ENCODE peak calls at places on chromosomes 16 and 17, in seven cellular contexts. Q, A, I, P, N, B and M are unnamed samples.
A peak's percentile ranks its signal among the peaks of the same experiment; 100 is the strongest.

GRCh38 chr17:75124041-75124818 is 7.3 kb downstream of the NT5C start:
- DNase-seq in A (no peak), B (peak; percentile 96), P (peak; percentile 65), Q (peak; percentile 99), I (peak; percentile 53), N (peak; percentile 90), M (peak; percentile 97)

GRCh38 chr17:40614431-40615294 is 33.0 kb downstream of the SMARCE1 start:
- DNase-seq in Q (no peak), B (no peak), N (no peak), A (no peak), P (no peak), I (no peak), M (no peak)

GRCh38 chr17:57946798-57947358 is 8.3 kb downstream of the CUEDC1 start:
- DNase-seq in A (peak; percentile 49), N (peak; percentile 57), B (peak; percentile 72), P (peak; percentile 78), I (peak; percentile 4), Q (peak; percentile 83), M (peak; percentile 82)

GRCh38 chr17:44707755-44708400 is 587 bp upstream of the DBF4B start:
- DNase-seq in I (no peak), A (no peak), Q (no peak), P (no peak), N (no peak), B (no peak), M (no peak)

GRCh38 chr16:88951989-88952388 is 25.0 kb downstream of the CBFA2T3 start:
- DNase-seq in P (no peak), N (no peak), I (no peak), A (no peak), B (no peak), Q (no peak), M (no peak)

GRCh38 chr17:4008082-4008435 is 43.8 kb upstream of the ATP2A3 start:
- DNase-seq in I (no peak), B (no peak), N (no peak), A (no peak), P (peak; percentile 38), Q (no peak), M (no peak)

GRCh38 chr16:55494994-55495421 is 13.9 kb upstream of the LPCAT2 start:
- DNase-seq in N (peak; percentile 52), A (no peak), I (no peak), P (peak; percentile 97), B (peak; percentile 61), Q (no peak), M (peak; percentile 61)

GRCh38 chr16:3175157-3176153 is 12.5 kb upstream of the OR1F1 start:
- DNase-seq in P (no peak), A (no peak), N (no peak), B (no peak), Q (peak; percentile 71), I (no peak), M (peak; percentile 87)

GRCh38 chr16:2514333-2515179 is 804 bp downstream of the ATP6V0C start:
- DNase-seq in I (no peak), N (peak; percentile 55), P (no peak), B (no peak), A (peak; percentile 69), Q (no peak), M (no peak)

GRCh38 chr16:79329163-79329521 is 271.4 kb downstream of the MAF start:
- DNase-seq in N (no peak), A (no peak), P (no peak), Q (no peak), I (no peak), B (no peak), M (no peak)

GRCh38 chr16:59684911-59685310 is 950.8 kb upstream of the GOT2 start:
- DNase-seq in P (peak; percentile 51), N (no peak), B (no peak), Q (no peak), A (no peak), I (no peak), M (peak; percentile 46)

GRCh38 chr17:31561469-31562412 is 170.3 kb downstream of the RAB11FIP4 start:
- DNase-seq in Q (no peak), A (no peak), B (peak; percentile 60), P (peak; percentile 52), N (no peak), I (no peak), M (no peak)

GRCh38 chr16:11268921-11269375 is at the start of gene TNP2:
- DNase-seq in N (no peak), B (no peak), I (no peak), A (no peak), P (no peak), Q (no peak), M (no peak)

GRCh38 chr16:15483857-15484256 is 49.5 kb downstream of the BMERB1 start:
- DNase-seq in B (no peak), P (no peak), A (no peak), N (no peak), I (no peak), Q (no peak), M (no peak)

GRCh38 chr17:56545056-56545455 is 48.4 kb upstream of the NOG start:
- DNase-seq in N (no peak), I (no peak), Q (no peak), B (no peak), P (no peak), A (no peak), M (no peak)

GRCh38 chr16:84953051-84953746 is 58.1 kb downstream of the ZDHHC7 start:
- DNase-seq in I (no peak), Q (no peak), N (no peak), B (no peak), A (no peak), P (no peak), M (no peak)

GRCh38 chr16:1119766-1120611 is 23.9 kb upstream of the C1QTNF8 start:
- DNase-seq in Q (no peak), B (no peak), I (no peak), P (no peak), A (no peak), N (no peak), M (no peak)

GRCh38 chr17:73784015-73784603 is 139.9 kb upstream of the SDK2 start:
- DNase-seq in Q (no peak), A (no peak), N (no peak), I (no peak), P (no peak), B (no peak), M (no peak)

GRCh38 chr17:73546770-73547345 is 97.4 kb downstream of the SDK2 start:
- DNase-seq in B (peak; percentile 73), I (peak; percentile 37), N (peak; percentile 31), P (no peak), A (no peak), Q (peak; percentile 38), M (peak; percentile 59)

GRCh38 chr16:12000032-12000431 is 23.5 kb downstream of the SNX29 start:
- DNase-seq in A (no peak), I (no peak), B (no peak), P (no peak), Q (no peak), N (no peak), M (no peak)

GRCh38 chr17:36085710-36086268 is 4.2 kb downstream of the CCL3 start:
- DNase-seq in I (no peak), P (peak; percentile 6), Q (no peak), B (no peak), N (peak; percentile 54), A (no peak), M (no peak)

GRCh38 chr16:1687427-1688316 is 9.6 kb downstream of the JPT2 start:
- DNase-seq in B (no peak), N (no peak), Q (no peak), A (no peak), P (no peak), I (no peak), M (no peak)

GRCh38 chr16:77825196-77825595 is 36.8 kb downstream of the VAT1L start:
- DNase-seq in I (no peak), B (no peak), A (no peak), N (no peak), P (no peak), Q (no peak), M (no peak)

GRCh38 chr16:77816293-77816692 is 27.9 kb downstream of the VAT1L start:
- DNase-seq in Q (no peak), P (peak; percentile 67), A (no peak), N (no peak), I (no peak), B (no peak), M (no peak)

GRCh38 chr16:77822656-77823055 is 34.3 kb downstream of the VAT1L start:
- DNase-seq in B (no peak), P (no peak), Q (no peak), N (no peak), I (no peak), A (no peak), M (no peak)

GRCh38 chr16:77823067-77823466 is 34.7 kb downstream of the VAT1L start:
- DNase-seq in B (no peak), I (no peak), N (no peak), P (no peak), Q (no peak), A (no peak), M (no peak)

GRCh38 chr16:77820340-77820739 is 32.0 kb downstream of the VAT1L start:
- DNase-seq in P (no peak), B (no peak), I (no peak), Q (no peak), N (no peak), A (no peak), M (no peak)
- H3K27ac ChIP-seq in P (no peak overlapping the region), B (no peak overlapping the region), I (no peak overlapping the region), Q (no peak overlapping the region), N (no peak overlapping the region), A (no peak overlapping the region), M (no peak overlapping the region)

GRCh38 chr16:71421911-71422310 is 19.9 kb downstream of the TLE7 start:
- DNase-seq in B (peak; percentile 29), I (no peak), P (no peak), N (no peak), A (no peak), Q (peak; percentile 51), M (peak; percentile 21)
- TF ChIP-seq CTCF in B (peak; percentile 46), I (peak; percentile 36), P (peak; percentile 3), N (no peak), A (no peak), Q (peak; percentile 34), M (peak; percentile 66)

GRCh38 chr17:78838574-78839005 is 2.0 kb downstream of the USP36 start:
- DNase-seq in N (no peak), I (no peak), A (peak; percentile 48), Q (no peak), B (peak; percentile 52), P (no peak), M (no peak)

GRCh38 chr17:78840530-78840779 is 159 bp downstream of the USP36 start:
- DNase-seq in N (no peak), A (no peak), P (no peak), I (no peak), Q (no peak), B (no peak), M (peak; percentile 8)

GRCh38 chr17:78839762-78840529 is 668 bp downstream of the USP36 start:
- DNase-seq in I (peak; percentile 26), A (no peak), B (peak; percentile 52), P (peak; percentile 81), N (peak; percentile 58), Q (peak; percentile 51), M (peak; percentile 43)

GRCh38 chr17:78840780-78841611 is at the start of gene USP36:
- DNase-seq in A (peak; percentile 100), Q (peak; percentile 98), B (peak; percentile 100), I (peak; percentile 100), N (peak; percentile 99), P (peak; percentile 99), M (peak; percentile 96)

GRCh38 chr17:78839173-78839761 is 1.3 kb downstream of the USP36 start:
- DNase-seq in I (no peak), N (no peak), A (no peak), B (no peak), P (no peak), Q (peak; percentile 46), M (peak; percentile 76)
- H3K27ac ChIP-seq in I (peak overlapping the region; percentile 96), N (peak overlapping the region; percentile 98), A (peak overlapping the region; percentile 96), B (peak overlapping the region; percentile 98), P (peak overlapping the region; percentile 97), Q (peak overlapping the region; percentile 92), M (peak overlapping the region; percentile 89)

GRCh38 chr17:46876353-46876887 is 25.0 kb downstream of the WNT9B start:
- DNase-seq in I (no peak), P (no peak), N (no peak), Q (no peak), A (no peak), B (peak; percentile 68), M (peak; percentile 31)
- TF ChIP-seq CTCF in I (no peak), P (no peak), N (no peak), Q (peak; percentile 34), A (no peak), B (peak; percentile 53), M (peak; percentile 73)